ENCODE peak calls at places on chromosomes 13 and 19, in ten cellular contexts. W is right cardiac atrium; V is EH; U is GM04504; G is COR-L47; S is B cell; B is activated naive CD8-positive, alpha-beta T cell treated with anti-CD3 and anti-CD28 coated beads for 36 hours; N is EL; T is esophagus squamous epithelium; P is left lung. C is an unnamed sample.

GRCh38 chr19:16627194-16627927 is 643 bp downstream of the MED26 start:
- DNase-seq in W (peak; percentile 22), V (peak; percentile 15), U (no peak), G (no peak), S (no peak), B (peak; percentile 26), N (peak; percentile 15), T (no peak), P (no peak), C (no peak)

GRCh38 chr13:98994896-98995295 is 17.0 kb upstream of the DOCK9 start:
- DNase-seq in W (no peak), V (no peak), U (no peak), G (no peak), S (no peak), B (no peak), N (no peak), T (no peak), P (no peak), C (no peak)

GRCh38 chr19:50974702-50975555 is 5.5 kb upstream of the KLK6 start:
- DNase-seq in W (no peak), V (no peak), U (no peak), G (no peak), S (no peak), B (no peak), N (no peak), T (no peak), P (no peak), C (no peak)

GRCh38 chr13:90320663-90321062 is 1026.8 kb upstream of the MIR17HG start:
- DNase-seq in W (no peak), V (no peak), U (no peak), G (no peak), S (no peak), B (no peak), N (no peak), T (no peak), P (no peak), C (no peak)

GRCh38 chr13:110984392-110984791 is 69.5 kb upstream of the ANKRD10 start:
- DNase-seq in W (no peak), V (no peak), U (no peak), G (no peak), S (no peak), B (no peak), N (no peak), T (no peak), P (no peak), C (no peak)

GRCh38 chr13:66627512-66627911 is 602.6 kb downstream of the PCDH9 start:
- DNase-seq in W (no peak), V (no peak), U (no peak), G (no peak), S (no peak), B (no peak), N (no peak), T (no peak), P (no peak), C (no peak)

GRCh38 chr13:48265217-48265815 is 32.3 kb downstream of the ITM2B start:
- DNase-seq in W (no peak), V (no peak), U (no peak), G (no peak), S (peak; percentile 76), B (peak; percentile 39), N (no peak), T (no peak), P (no peak), C (no peak)

GRCh38 chr13:102914629-102914935 is 68.8 kb downstream of the ERCC5 start:
- DNase-seq in W (no peak), V (no peak), U (no peak), G (no peak), S (no peak), B (no peak), N (no peak), T (no peak), P (no peak), C (no peak)

GRCh38 chr19:38004505-38005223 is 97.7 kb downstream of the SIPA1L3 start:
- DNase-seq in W (peak; percentile 82), V (peak; percentile 99), U (peak; percentile 97), G (peak; percentile 85), S (peak; percentile 70), B (no peak), N (peak; percentile 98), T (peak; percentile 34), P (no peak), C (peak; percentile 95)

GRCh38 chr19:48624791-48625723 is 5.8 kb downstream of the SPHK2 start:
- DNase-seq in W (peak; percentile 31), V (no peak), U (no peak), G (no peak), S (no peak), B (no peak), N (no peak), T (no peak), P (no peak), C (no peak)

GRCh38 chr19:13152356-13152853 is 2.2 kb downstream of the IER2 start:
- DNase-seq in W (no peak), V (no peak), U (no peak), G (no peak), S (no peak), B (no peak), N (no peak), T (no peak), P (no peak), C (no peak)

GRCh38 chr13:23753523-23753922 is 135.7 kb downstream of the MIPEP start:
- DNase-seq in W (no peak), V (peak; percentile 59), U (no peak), G (no peak), S (no peak), B (no peak), N (peak; percentile 48), T (no peak), P (no peak), C (no peak)

GRCh38 chr13:42028113-42028799 is 20.2 kb upstream of the DGKH start:
- DNase-seq in W (no peak), V (peak; percentile 20), U (no peak), G (no peak), S (no peak), B (no peak), N (no peak), T (no peak), P (no peak), C (no peak)

GRCh38 chr13:76398426-76398825 is 487.8 kb downstream of the KCTD12 start:
- DNase-seq in W (no peak), V (no peak), U (no peak), G (no peak), S (no peak), B (no peak), N (no peak), T (no peak), P (no peak), C (no peak)

GRCh38 chr19:17997969-17998826 is 9.8 kb upstream of the ARRDC2 start:
- DNase-seq in W (no peak), V (no peak), U (no peak), G (no peak), S (no peak), B (no peak), N (peak; percentile 50), T (no peak), P (peak; percentile 83), C (no peak)